ENCODE peak calls at places on chromosomes 6 and 20, in four cellular contexts. K is heart left ventricle, W is PC-3, Q is psoas muscle. G is an unnamed sample.

GRCh38 chr6:147973806-147974205 is 368.8 kb upstream of the SASH1 start:
- DNase-seq in K (no peak), W (no peak), Q (no peak), G (no peak)

GRCh38 chr6:108559884-108560462 is 744 bp upstream of the FOXO3 start:
- DNase-seq in K (peak; percentile 77), W (peak; percentile 50), Q (peak; percentile 90), G (peak; percentile 73)

GRCh38 chr6:168598251-168599117 is 157.5 kb downstream of the SMOC2 start:
- DNase-seq in K (no peak), W (no peak), Q (no peak), G (no peak)

GRCh38 chr6:51161752-51162151 is 343.1 kb downstream of the TFAP2B start:
- DNase-seq in K (no peak), W (no peak), Q (no peak), G (no peak)

GRCh38 chr20:58306421-58307261 is 2.9 kb upstream of the RAB22A start:
- DNase-seq in K (peak; percentile 23), W (peak; percentile 57), Q (no peak), G (no peak)

GRCh38 chr6:76940186-76940585 is 523.1 kb downstream of the HTR1B start:
- DNase-seq in K (no peak), W (no peak), Q (no peak), G (no peak)

GRCh38 chr20:50729925-50730764 is 1.2 kb upstream of the PARD6B start:
- DNase-seq in K (no peak), W (peak; percentile 37), Q (no peak), G (peak; percentile 56)

GRCh38 chr6:52511572-52512151 is 65.2 kb downstream of the TRAM2 start:
- DNase-seq in K (no peak), W (peak; percentile 13), Q (no peak), G (no peak)

GRCh38 chr20:31508517-31509244 is 5.6 kb upstream of the HM13 start:
- DNase-seq in K (no peak), W (no peak), Q (no peak), G (no peak)

GRCh38 chr20:64038252-64038578 is 2.2 kb downstream of the C20orf204 start:
- DNase-seq in K (no peak), W (no peak), Q (no peak), G (no peak)

GRCh38 chr20:64037199-64037497 is 1.2 kb downstream of the C20orf204 start:
- DNase-seq in K (no peak), W (no peak), Q (no peak), G (no peak)

GRCh38 chr20:64037498-64038213 is 1.7 kb downstream of the C20orf204 start:
- DNase-seq in K (no peak), W (peak; percentile 21), Q (no peak), G (no peak)

GRCh38 chr20:64039293-64040160 is 3.5 kb downstream of the C20orf204 start:
- DNase-seq in K (no peak), W (no peak), Q (no peak), G (no peak)

DNA sequence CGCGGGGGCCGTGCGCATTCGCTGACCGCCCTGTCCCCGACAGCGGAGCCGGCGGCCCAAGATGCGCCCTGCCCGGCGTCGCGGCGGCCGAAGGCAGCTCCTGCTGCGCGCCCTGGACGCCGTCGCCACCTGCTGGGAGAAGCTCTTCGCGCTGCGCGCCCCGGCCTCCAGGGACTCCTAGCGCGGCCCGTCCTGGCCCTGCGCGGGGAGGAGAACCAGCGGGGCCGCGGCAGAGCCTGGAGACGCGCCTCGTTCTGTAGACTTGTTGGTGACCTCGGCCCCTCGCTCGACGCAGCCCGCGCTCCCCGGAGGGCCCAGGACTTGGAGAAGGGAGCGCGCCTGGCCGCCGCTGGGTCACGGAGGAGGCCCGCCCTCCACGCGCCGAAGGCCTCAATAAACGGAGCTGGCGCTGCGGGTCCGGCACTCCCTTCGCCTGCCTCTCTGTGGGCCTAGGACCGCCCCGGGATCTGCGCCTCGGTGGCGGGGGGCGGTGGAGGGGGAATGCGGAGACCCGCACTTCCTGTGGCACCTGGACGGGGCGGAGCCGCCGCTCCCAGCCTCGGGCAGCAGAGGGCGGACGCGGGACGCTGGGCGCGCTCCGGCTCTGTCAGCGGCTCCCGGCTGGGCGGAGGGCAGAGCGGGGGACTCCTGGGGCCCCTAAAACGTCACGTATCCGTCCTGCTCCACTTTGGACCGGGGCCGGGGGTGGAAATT is 2.8 kb downstream of the C20orf204 start:
- DNase-seq in K (peak; percentile 91), W (peak; percentile 78), Q (peak; percentile 85), G (peak; percentile 74)
- H3K4me1 ChIP-seq in K (peaks cover 23% of the 10 kb centered on the region), W (peaks cover 8% of the 10 kb centered on the region), Q (peaks cover 10% of the 10 kb centered on the region), G (no peaks in the 10 kb centered on the region)

GRCh38 chr20:48788486-48789072 is 39.2 kb downstream of the PREX1 start:
- DNase-seq in K (no peak), W (no peak), Q (no peak), G (no peak)

GRCh38 chr20:48789781-48790544 is 37.8 kb downstream of the PREX1 start:
- DNase-seq in K (no peak), W (no peak), Q (no peak), G (no peak)

GRCh38 chr20:48786916-48787676 is 40.7 kb downstream of the PREX1 start:
- DNase-seq in K (no peak), W (no peak), Q (no peak), G (no peak)

GRCh38 chr20:48789185-48789668 is 38.6 kb downstream of the PREX1 start:
- DNase-seq in K (no peak), W (no peak), Q (no peak), G (no peak)

DNA sequence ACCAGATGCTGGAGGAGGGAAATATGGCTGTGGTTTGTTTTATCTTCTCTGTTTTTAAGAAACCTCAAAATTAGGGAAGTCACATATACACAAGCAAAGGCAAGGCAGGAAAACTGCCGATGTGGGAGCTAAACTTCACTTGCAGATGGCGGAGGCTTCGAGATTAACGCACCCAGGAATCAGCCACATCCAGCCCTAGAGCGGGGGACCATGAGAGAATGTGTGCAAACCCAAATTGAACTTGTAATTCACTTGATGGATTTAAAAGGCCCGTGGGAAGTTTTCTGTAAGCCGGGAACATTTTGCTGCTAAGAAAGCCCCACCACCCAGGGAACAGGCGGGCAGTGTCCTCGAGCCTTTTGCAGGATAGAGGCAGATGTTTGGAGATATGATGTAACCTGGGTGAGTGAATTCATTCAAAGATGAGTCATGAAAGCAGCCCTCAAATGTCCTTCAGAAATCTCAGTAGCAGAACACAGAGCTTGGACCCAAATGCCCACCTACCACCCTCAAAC is 39.9 kb downstream of the PREX1 start:
- DNase-seq in K (no peak), W (peak; percentile 41), Q (no peak), G (no peak)
- H3K4me1 ChIP-seq in K (no peaks in the 10 kb centered on the region), W (peaks cover 17% of the 10 kb centered on the region), Q (no peaks in the 10 kb centered on the region), G (no peaks in the 10 kb centered on the region)

GRCh38 chr6:137696765-137697164 is 170.3 kb upstream of the TNFAIP3 start:
- DNase-seq in K (no peak), W (no peak), Q (no peak), G (no peak)
- H3K4me1 ChIP-seq in K (peaks cover 6% of the 10 kb centered on the region), W (peaks cover 10% of the 10 kb centered on the region), Q (peaks cover 2% of the 10 kb centered on the region), G (peaks cover 20% of the 10 kb centered on the region)

DNA sequence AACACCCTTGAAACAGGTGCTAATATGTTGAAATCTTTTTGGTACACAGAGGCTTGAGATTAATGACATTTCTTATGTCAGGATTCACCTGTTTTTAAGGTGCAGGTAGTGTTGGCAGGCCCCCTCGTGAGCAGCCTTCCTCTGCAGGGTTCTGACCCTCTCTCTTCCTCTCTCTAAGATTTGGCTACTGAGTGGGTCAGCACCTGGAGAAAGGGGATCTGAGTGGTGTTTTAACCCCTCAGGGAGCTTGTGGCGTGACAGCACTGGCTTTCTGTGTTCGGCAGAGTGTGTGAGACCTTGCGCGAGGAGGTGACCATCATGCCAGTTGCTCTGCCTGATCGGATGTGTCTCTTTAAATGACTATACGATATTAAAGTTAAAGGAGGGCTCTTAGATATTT is 37.1 kb downstream of the HIVEP1 start:
- DNase-seq in K (no peak), W (no peak), Q (no peak), G (no peak)
- H3K4me1 ChIP-seq in K (no peaks in the 10 kb centered on the region), W (no peaks in the 10 kb centered on the region), Q (peaks cover 4% of the 10 kb centered on the region), G (no peaks in the 10 kb centered on the region)

GRCh38 chr6:8269856-8270454 is 165.4 kb downstream of the SLC35B3 start:
- DNase-seq in K (no peak), W (no peak), Q (no peak), G (no peak)
- H3K4me1 ChIP-seq in K (no peaks in the 10 kb centered on the region), W (no peaks in the 10 kb centered on the region), Q (no peaks in the 10 kb centered on the region), G (no peaks in the 10 kb centered on the region)

GRCh38 chr20:63359164-63359934 is 1.8 kb downstream of the CHRNA4 start:
- DNase-seq in K (no peak), W (no peak), Q (no peak), G (no peak)
- H3K4me1 ChIP-seq in K (peaks cover 5% of the 10 kb centered on the region), W (no peaks in the 10 kb centered on the region), Q (no peaks in the 10 kb centered on the region), G (no peaks in the 10 kb centered on the region)

DNA sequence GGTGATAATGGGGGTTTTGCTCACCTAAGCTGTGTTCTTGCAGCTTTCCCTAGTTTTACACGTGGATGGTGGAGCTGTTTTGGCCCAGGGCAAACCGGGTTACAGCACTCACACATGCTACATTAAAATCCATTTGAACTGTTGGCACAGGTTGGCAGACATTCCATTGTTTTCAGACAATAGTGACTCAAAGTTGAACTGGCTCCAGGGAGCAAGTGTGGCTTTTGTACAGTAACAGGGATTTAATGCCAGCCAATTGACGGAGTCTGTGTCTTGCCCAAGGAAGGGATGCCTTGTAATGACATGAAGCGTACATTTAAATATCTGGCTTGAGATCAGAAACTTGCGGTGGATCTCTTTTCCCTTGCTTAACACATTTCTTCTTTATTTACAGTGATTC is 183.1 kb downstream of the DTNBP1 start:
- DNase-seq in K (peak; percentile 40), W (peak; percentile 90), Q (no peak), G (no peak)
- H3K4me1 ChIP-seq in K (peaks cover 26% of the 10 kb centered on the region), W (peaks cover 16% of the 10 kb centered on the region), Q (peaks cover 71% of the 10 kb centered on the region), G (peaks cover 46% of the 10 kb centered on the region)

GRCh38 chr6:24910331-24910849 is 25.4 kb downstream of the RIPOR2 start:
- DNase-seq in K (peak; percentile 41), W (no peak), Q (peak; percentile 67), G (no peak)

GRCh38 chr6:24906314-24906713 is 29.4 kb downstream of the RIPOR2 start:
- DNase-seq in K (no peak), W (no peak), Q (no peak), G (no peak)

GRCh38 chr6:24907959-24908358 is 27.8 kb downstream of the RIPOR2 start:
- DNase-seq in K (no peak), W (no peak), Q (no peak), G (no peak)

GRCh38 chr6:24909281-24910216 is 26.2 kb downstream of the RIPOR2 start:
- DNase-seq in K (no peak), W (no peak), Q (no peak), G (no peak)

DNA sequence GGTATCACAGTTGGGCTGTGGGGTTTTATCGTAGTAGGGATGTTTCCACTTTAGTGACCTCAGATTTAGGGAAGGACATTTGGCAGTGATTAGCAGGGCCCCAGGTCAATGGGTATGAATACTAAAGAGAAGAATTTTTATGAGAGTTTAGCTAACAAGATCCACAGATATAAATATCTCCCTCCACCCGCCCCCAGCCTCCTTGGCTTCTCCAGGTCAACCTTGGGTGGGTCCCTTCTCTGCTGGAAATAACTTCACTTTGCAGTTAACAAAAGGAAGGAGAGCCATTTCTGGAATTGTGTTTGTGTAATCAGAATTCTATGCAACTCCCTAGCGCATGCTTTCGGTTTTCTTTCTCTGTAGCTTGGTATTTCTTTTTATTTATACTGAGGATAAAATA is 27.2 kb downstream of the RIPOR2 start:
- DNase-seq in K (no peak), W (peak; percentile 66), Q (no peak), G (no peak)
- H3K4me1 ChIP-seq in K (peaks cover 10% of the 10 kb centered on the region), W (peaks cover 32% of the 10 kb centered on the region), Q (peaks cover 50% of the 10 kb centered on the region), G (peaks cover 27% of the 10 kb centered on the region)

GRCh38 chr6:35489995-35490791 is 6.7 kb downstream of the TEAD3 start:
- DNase-seq in K (peak; percentile 91), W (no peak), Q (peak; percentile 88), G (peak; percentile 77)
- H3K4me1 ChIP-seq in K (peaks cover 47% of the 10 kb centered on the region), W (peaks cover 47% of the 10 kb centered on the region), Q (peaks cover 57% of the 10 kb centered on the region), G (peaks cover 94% of the 10 kb centered on the region)

GRCh38 chr6:43308101-43308989 is at the start of gene CRIP3:
- DNase-seq in K (peak; percentile 56), W (peak; percentile 64), Q (peak; percentile 64), G (no peak)
- H3K4me1 ChIP-seq in K (no peaks in the 10 kb centered on the region), W (peaks cover 10% of the 10 kb centered on the region), Q (peaks cover 10% of the 10 kb centered on the region), G (peaks cover 12% of the 10 kb centered on the region)